ENCODE peak calls at places on chromosomes 12 and 14, in five cellular contexts. Y is CD8-positive, alpha-beta T cell; G is cardiac muscle cell; H is lower leg skin; V is progenitor cell of endocrine pancreas. B is an unnamed sample.

GRCh38 chr12:82517027-82517426 is 158.7 kb downstream of the METTL25 start:
- DNase-seq in Y (no peak), G (no peak), H (no peak), V (no peak), B (no peak)

GRCh38 chr12:3259976-3260375 is 182.8 kb downstream of the TSPAN9 start:
- DNase-seq in Y (no peak), G (no peak), H (no peak), V (no peak), B (no peak)

GRCh38 chr12:100823988-100824387 is 29.4 kb downstream of the ANO4 start:
- DNase-seq in Y (no peak), G (no peak), H (no peak), V (no peak), B (no peak)

GRCh38 chr14:39107624-39108023 is 4.6 kb upstream of the SEC23A start:
- DNase-seq in Y (no peak), G (peak; percentile 16), H (no peak), V (no peak), B (no peak)

GRCh38 chr14:102574840-102575478 is 17.5 kb upstream of the RCOR1 start:
- DNase-seq in Y (no peak), G (no peak), H (no peak), V (no peak), B (no peak)

GRCh38 chr14:26938054-26938453 is 340.2 kb upstream of the NOVA1 start:
- DNase-seq in Y (no peak), G (no peak), H (no peak), V (no peak), B (no peak)

GRCh38 chr12:79121486-79121885 is 256.9 kb downstream of the SYT1 start:
- DNase-seq in Y (no peak), G (no peak), H (no peak), V (no peak), B (no peak)

GRCh38 chr12:64103821-64104220 is 118.3 kb downstream of the KICS2 start:
- DNase-seq in Y (no peak), G (no peak), H (no peak), V (no peak), B (no peak)

GRCh38 chr12:96314723-96315122 is 85.5 kb downstream of the CDK17 start:
- DNase-seq in Y (no peak), G (no peak), H (no peak), V (no peak), B (no peak)

GRCh38 chr12:32680787-32681186 is 1.7 kb downstream of the DNM1L start:
- DNase-seq in Y (no peak), G (no peak), H (no peak), V (no peak), B (no peak)

GRCh38 chr12:131287015-131287937 is 333.6 kb downstream of the ADGRD1 start:
- DNase-seq in Y (no peak), G (no peak), H (peak; percentile 52), V (peak; percentile 6), B (no peak)

GRCh38 chr14:91363776-91364523 is 53.7 kb downstream of the CCDC88C start:
- DNase-seq in Y (no peak), G (no peak), H (no peak), V (no peak), B (no peak)

GRCh38 chr14:37746140-37746832 is 150.9 kb downstream of the TTC6 start:
- DNase-seq in Y (no peak), G (no peak), H (no peak), V (no peak), B (no peak)

DNA sequence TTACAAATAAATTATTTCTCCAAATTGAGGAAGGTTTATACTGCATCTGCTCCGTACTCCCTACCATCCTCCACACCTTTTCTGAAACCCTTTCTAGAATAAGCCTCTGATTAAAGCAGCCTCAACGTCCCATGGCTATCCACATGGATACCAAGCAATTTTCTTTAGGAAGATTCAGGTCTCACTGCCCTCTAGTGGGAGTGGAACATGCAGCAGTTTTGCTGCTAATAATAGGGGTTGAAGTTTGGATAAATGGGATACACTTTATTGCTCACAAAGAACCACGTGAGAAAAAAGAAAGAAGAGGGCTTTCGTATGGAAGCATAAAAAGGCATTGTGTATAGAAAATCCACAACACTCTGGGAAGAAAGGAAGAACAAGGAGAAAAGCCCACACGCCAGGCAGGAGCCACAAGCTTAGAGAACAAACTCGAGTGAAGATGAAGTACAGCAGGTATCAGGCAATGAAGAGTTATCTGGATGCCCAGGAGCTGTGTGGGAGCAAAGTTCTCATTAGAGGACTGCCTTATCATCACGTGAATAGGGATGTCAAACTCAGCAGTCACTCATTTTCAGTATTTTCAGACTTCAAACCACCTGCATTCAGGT is 45.8 kb downstream of the CCER1 start:
- DNase-seq in Y (no peak), G (peak; percentile 73), H (no peak), V (peak; percentile 11), B (peak; percentile 30)
- TF ChIP-seq CTCF in Y (no peak), G (peak; percentile 88), H (no peak), V (peak; percentile 89), B (peak; percentile 82)

DNA sequence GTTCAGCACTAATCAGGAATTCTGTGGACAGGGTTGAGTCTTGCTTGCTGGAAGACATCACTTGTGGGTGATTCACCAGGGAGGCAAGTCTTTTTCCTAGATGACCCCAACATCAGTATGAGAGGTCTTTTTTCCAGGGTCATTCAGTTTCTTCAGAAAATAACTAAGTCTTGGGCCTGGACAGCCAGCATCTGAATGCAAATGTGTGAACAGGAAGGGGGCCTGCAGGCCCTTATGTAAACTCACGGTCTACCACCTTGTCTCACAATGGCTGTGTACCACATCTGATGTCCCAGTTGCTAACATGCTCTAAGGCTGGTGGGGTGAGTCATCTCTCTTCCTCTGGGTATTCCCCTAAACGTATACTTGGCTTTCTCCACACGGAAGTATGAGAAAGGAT is 79.2 kb downstream of the HECTD4 start:
- DNase-seq in Y (peak; percentile 49), G (no peak), H (no peak), V (no peak), B (no peak)
- TF ChIP-seq CTCF in Y (no peak), G (no peak), H (no peak), V (no peak), B (no peak)

GRCh38 chr12:46410495-46410894 is 37.9 kb upstream of the SLC38A2 start:
- DNase-seq in Y (no peak), G (no peak), H (no peak), V (no peak), B (no peak)
- TF ChIP-seq CTCF in Y (no peak), G (no peak), H (no peak), V (no peak), B (no peak)

DNA sequence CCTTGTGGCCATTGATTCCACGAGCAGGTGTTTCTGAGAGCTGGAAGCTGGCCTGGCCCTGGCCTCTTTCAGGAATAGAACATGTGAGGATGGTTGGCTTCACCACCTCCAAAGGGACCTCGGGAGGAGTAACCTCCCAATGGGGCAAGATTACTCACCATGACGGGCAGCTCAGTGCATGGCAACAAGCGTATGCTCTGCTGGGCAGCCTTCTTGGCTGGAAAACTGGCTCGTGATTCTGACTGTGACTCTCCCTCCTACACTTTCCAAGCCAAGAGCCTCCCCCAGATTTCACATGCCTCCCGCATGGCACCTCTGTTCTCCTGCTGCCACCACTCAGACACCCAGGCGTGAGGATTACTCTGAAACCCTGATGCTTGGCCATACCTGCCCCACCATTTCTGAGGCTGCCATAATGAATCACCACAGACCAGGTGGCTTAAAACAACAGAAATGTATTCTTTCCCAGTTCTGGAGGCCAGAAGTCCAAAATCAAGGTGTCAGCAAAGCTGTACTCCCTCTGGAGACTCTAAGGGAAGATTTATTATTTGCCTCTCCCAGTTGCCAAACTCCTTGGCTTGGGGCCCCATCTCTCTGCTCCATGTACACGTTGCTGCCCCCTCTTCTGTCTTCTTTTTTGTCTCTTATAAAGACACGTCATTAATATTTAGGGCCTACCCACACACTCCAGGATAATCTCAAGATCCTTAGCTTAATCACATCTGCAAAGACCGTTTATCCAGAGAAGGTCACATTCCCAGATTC is 215.9 kb downstream of the CHST11 start:
- DNase-seq in Y (no peak), G (no peak), H (no peak), V (no peak), B (no peak)
- TF ChIP-seq CTCF in Y (no peak), G (no peak), H (no peak), V (no peak), B (no peak)

GRCh38 chr12:15592934-15593333 is 196.3 kb downstream of the EPS8 start:
- DNase-seq in Y (no peak), G (no peak), H (no peak), V (no peak), B (no peak)
- TF ChIP-seq CTCF in Y (no peak), G (peak; percentile 13), H (no peak), V (no peak), B (no peak)

GRCh38 chr12:15893260-15893659 is 11.1 kb downstream of the STRAP start:
- DNase-seq in Y (no peak), G (no peak), H (no peak), V (no peak), B (no peak)

GRCh38 chr12:15887043-15887817 is 5.0 kb downstream of the STRAP start:
- DNase-seq in Y (no peak), G (no peak), H (no peak), V (no peak), B (no peak)

GRCh38 chr12:15897433-15897832 is 13.7 kb upstream of the DERA start:
- DNase-seq in Y (no peak), G (no peak), H (no peak), V (no peak), B (no peak)

DNA sequence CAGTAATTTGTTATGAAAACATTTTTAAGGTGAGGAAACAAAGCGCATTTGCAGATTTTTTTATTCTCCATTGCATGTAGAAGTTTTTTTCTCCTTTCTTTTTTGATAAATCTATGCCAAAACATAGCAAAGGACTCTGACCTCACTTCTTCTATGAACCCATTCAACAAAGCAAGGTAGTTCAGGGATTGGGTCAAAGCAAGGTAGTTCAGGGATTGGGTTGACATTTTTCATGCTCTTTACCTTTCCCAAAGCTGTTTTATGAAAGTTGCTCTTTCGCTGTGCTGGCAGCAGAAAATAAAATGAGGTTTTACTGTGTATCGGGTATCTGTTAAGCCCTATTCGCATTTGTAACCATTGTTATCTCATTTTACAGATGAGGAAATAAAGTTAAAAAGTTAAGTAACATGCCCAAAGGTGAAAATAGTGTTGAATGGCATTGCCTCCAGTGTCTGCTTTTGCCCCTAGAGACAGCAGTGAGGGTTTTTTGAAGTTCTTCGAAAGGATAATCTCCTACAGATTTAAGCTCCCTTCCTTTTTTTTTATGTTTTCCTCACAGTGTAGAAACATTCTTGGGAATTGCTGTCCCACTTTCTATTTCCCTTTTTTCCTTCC is 10.6 kb downstream of the STRAP start:
- DNase-seq in Y (no peak), G (no peak), H (no peak), V (no peak), B (no peak)
- TF ChIP-seq CTCF in Y (no peak), G (no peak), H (no peak), V (no peak), B (peak; percentile 16)

DNA sequence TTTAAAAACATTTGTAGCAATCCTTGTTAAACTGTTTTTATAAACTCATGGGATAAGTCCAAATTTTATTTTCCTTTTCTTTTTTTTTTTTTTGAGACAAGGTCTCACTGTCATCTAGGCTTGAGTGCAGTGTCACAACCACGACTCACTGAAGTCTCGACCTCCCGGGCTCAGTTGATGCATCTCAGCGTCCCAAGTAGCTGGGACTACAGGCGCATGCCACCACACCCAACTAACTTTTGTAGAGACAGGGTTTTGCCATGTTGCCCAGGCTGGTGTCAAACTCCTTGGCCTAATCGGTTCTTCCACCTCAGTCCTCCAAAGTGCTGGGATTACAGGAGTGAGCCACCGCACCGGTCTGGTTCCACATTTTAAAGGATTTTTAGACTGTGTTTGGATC is 9.8 kb downstream of the RAP1B start:
- DNase-seq in Y (no peak), G (no peak), H (no peak), V (no peak), B (no peak)
- TF ChIP-seq CTCF in Y (no peak), G (no peak), H (no peak), V (no peak), B (no peak)

GRCh38 chr14:74549588-74549987 is 56.0 kb downstream of the ISCA2 start:
- DNase-seq in Y (no peak), G (no peak), H (no peak), V (no peak), B (no peak)
- TF ChIP-seq CTCF in Y (no peak), G (peak; percentile 39), H (no peak), V (peak; percentile 20), B (no peak)

B was measured in neural crest cell.